ENCODE peak calls at places on chromosomes 7 and 10, in five cellular contexts. O, B, W, X and A are unnamed samples.

GRCh38 chr10:22821501-22821900 is 106.4 kb upstream of the ARMC3 start:
- DNase-seq in O (no peak), X (no peak), W (no peak), B (no peak), A (no peak)

GRCh38 chr10:133258066-133258817 is 18.4 kb downstream of the ADAM8 start:
- DNase-seq in X (peak; percentile 44), W (no peak), B (no peak), O (no peak), A (peak; percentile 76)

GRCh38 chr10:132460691-132461090 is 63.7 kb downstream of the PWWP2B start:
- DNase-seq in B (peak; percentile 41), O (no peak), W (no peak), X (no peak), A (no peak)

GRCh38 chr10:62376064-62377025 is 2.2 kb downstream of the ZNF365 start:
- DNase-seq in O (no peak), B (no peak), X (no peak), W (no peak), A (no peak)

GRCh38 chr7:31123726-31124125 is 71.6 kb downstream of the ADCYAP1R1 start:
- DNase-seq in W (no peak), X (no peak), O (no peak), B (no peak), A (peak; percentile 18)

GRCh38 chr10:15815242-15815885 is 44.9 kb downstream of the MINDY3 start:
- DNase-seq in X (no peak), W (no peak), B (no peak), O (no peak), A (no peak)

GRCh38 chr7:157564518-157565177 is 227.8 kb downstream of the DNAJB6 start:
- DNase-seq in B (no peak), X (no peak), O (no peak), W (peak; percentile 1), A (no peak)

GRCh38 chr10:122363311-122363710 is 11.2 kb upstream of the PLEKHA1 start:
- DNase-seq in B (no peak), X (no peak), O (no peak), W (no peak), A (no peak)

GRCh38 chr7:34838329-34838728 is 180.3 kb downstream of the NPSR1 start:
- DNase-seq in W (no peak), X (peak; percentile 17), B (no peak), O (no peak), A (no peak)

GRCh38 chr7:41999736-42000283 is 237.2 kb downstream of the GLI3 start:
- DNase-seq in X (no peak), B (no peak), O (no peak), W (no peak), A (no peak)

GRCh38 chr7:82317760-82318159 is 125.8 kb downstream of the CACNA2D1 start:
- DNase-seq in X (no peak), B (no peak), O (no peak), W (no peak), A (no peak)

GRCh38 chr10:3068968-3069737 is 1.8 kb downstream of the PFKP start:
- DNase-seq in X (no peak), O (no peak), B (no peak), W (no peak), A (no peak)

GRCh38 chr10:114232777-114233176 is 6.3 kb upstream of the VWA2 start:
- DNase-seq in X (no peak), B (no peak), W (no peak), O (no peak), A (no peak)

GRCh38 chr10:25024528-25024927 is 8.1 kb downstream of the THNSL1 start:
- DNase-seq in W (no peak), X (no peak), O (no peak), B (no peak), A (no peak)

GRCh38 chr7:30845426-30846135 is 66.1 kb upstream of the AQP1 start:
- DNase-seq in W (no peak), O (no peak), B (peak; percentile 72), X (no peak), A (no peak)

GRCh38 chr7:50657341-50657873 is 92.2 kb upstream of the DDC start:
- DNase-seq in W (no peak), B (peak; percentile 92), X (no peak), O (no peak), A (no peak)

GRCh38 chr7:151133986-151134742 is 33.3 kb downstream of the GBX1 start:
- DNase-seq in O (no peak), W (no peak), B (peak; percentile 42), X (no peak), A (peak; percentile 42)